ENCODE peak calls at places on chromosomes 13 and 19, in eight cellular contexts. One of them, this sample, is unnamed.

GRCh38 chr13:68551701-68552522 is 1321.8 kb upstream of the PCDH9 start:
- DNase-seq in right cardiac atrium: no peak
- DNase-seq in ovary: no peak
- DNase-seq in hepatocyte: no peak
- DNase-seq in pancreas: no peak
- DNase-seq in ascending aorta: no peak
- DNase-seq in suprapubic skin: no peak
- DNase-seq in uterus: no peak
- DNase-seq in this sample: no peak

GRCh38 chr19:6020166-6020967 is 42.4 kb upstream of the RANBP3 start:
- DNase-seq in right cardiac atrium: no peak
- DNase-seq in ovary: no peak
- DNase-seq in hepatocyte: no peak
- DNase-seq in pancreas: peak; percentile 57
- DNase-seq in ascending aorta: no peak
- DNase-seq in suprapubic skin: no peak
- DNase-seq in uterus: no peak
- DNase-seq in this sample: peak; percentile 65

GRCh38 chr19:58543826-58544590 is at the start of gene TRIM28:
- DNase-seq in right cardiac atrium: peak; percentile 100
- DNase-seq in ovary: peak; percentile 99
- DNase-seq in hepatocyte: peak; percentile 99
- DNase-seq in pancreas: peak; percentile 96
- DNase-seq in ascending aorta: peak; percentile 99
- DNase-seq in suprapubic skin: peak; percentile 99
- DNase-seq in uterus: peak; percentile 98
- DNase-seq in this sample: peak; percentile 98

GRCh38 chr13:110233181-110233641 is 73.7 kb downstream of the COL4A1 start:
- DNase-seq in right cardiac atrium: peak; percentile 70
- DNase-seq in ovary: peak; percentile 63
- DNase-seq in hepatocyte: no peak
- DNase-seq in pancreas: no peak
- DNase-seq in ascending aorta: peak; percentile 86
- DNase-seq in suprapubic skin: peak; percentile 88
- DNase-seq in uterus: peak; percentile 79
- DNase-seq in this sample: no peak

GRCh38 chr19:12639901-12640613 is 26.5 kb downstream of the MAN2B1 start:
- DNase-seq in right cardiac atrium: peak; percentile 93
- DNase-seq in ovary: peak; percentile 81
- DNase-seq in hepatocyte: peak; percentile 87
- DNase-seq in pancreas: peak; percentile 72
- DNase-seq in ascending aorta: peak; percentile 91
- DNase-seq in suprapubic skin: peak; percentile 88
- DNase-seq in uterus: peak; percentile 72
- DNase-seq in this sample: peak; percentile 94

GRCh38 chr13:51826606-51827005 is 18.4 kb downstream of the TMEM272 start:
- DNase-seq in right cardiac atrium: peak; percentile 84
- DNase-seq in ovary: no peak
- DNase-seq in hepatocyte: no peak
- DNase-seq in pancreas: no peak
- DNase-seq in ascending aorta: no peak
- DNase-seq in suprapubic skin: no peak
- DNase-seq in uterus: peak; percentile 68
- DNase-seq in this sample: no peak

GRCh38 chr13:41970022-41970421 is 9.1 kb upstream of the VWA8 start:
- DNase-seq in right cardiac atrium: no peak
- DNase-seq in ovary: no peak
- DNase-seq in hepatocyte: no peak
- DNase-seq in pancreas: no peak
- DNase-seq in ascending aorta: no peak
- DNase-seq in suprapubic skin: no peak
- DNase-seq in uterus: no peak
- DNase-seq in this sample: no peak

GRCh38 chr19:29943615-29944014 is 1.6 kb downstream of the URI1 start:
- DNase-seq in right cardiac atrium: no peak
- DNase-seq in ovary: no peak
- DNase-seq in hepatocyte: no peak
- DNase-seq in pancreas: no peak
- DNase-seq in ascending aorta: no peak
- DNase-seq in suprapubic skin: no peak
- DNase-seq in uterus: no peak
- DNase-seq in this sample: no peak

GRCh38 chr13:26558912-26559485 is 1.5 kb downstream of the WASF3 start:
- DNase-seq in right cardiac atrium: no peak
- DNase-seq in ovary: no peak
- DNase-seq in hepatocyte: peak; percentile 12
- DNase-seq in pancreas: no peak
- DNase-seq in ascending aorta: no peak
- DNase-seq in suprapubic skin: no peak
- DNase-seq in uterus: no peak
- DNase-seq in this sample: no peak

GRCh38 chr13:46146898-46147297 is 35.1 kb downstream of the LCP1 start:
- DNase-seq in right cardiac atrium: no peak
- DNase-seq in ovary: no peak
- DNase-seq in hepatocyte: peak; percentile 52
- DNase-seq in pancreas: no peak
- DNase-seq in ascending aorta: no peak
- DNase-seq in suprapubic skin: no peak
- DNase-seq in uterus: no peak
- DNase-seq in this sample: no peak

GRCh38 chr13:97272526-97272925 is 50.4 kb downstream of the MBNL2 start:
- DNase-seq in right cardiac atrium: no peak
- DNase-seq in ovary: no peak
- DNase-seq in hepatocyte: no peak
- DNase-seq in pancreas: no peak
- DNase-seq in ascending aorta: no peak
- DNase-seq in suprapubic skin: no peak
- DNase-seq in uterus: no peak
- DNase-seq in this sample: no peak
- H3K4me1 ChIP-seq in right cardiac atrium: peaks cover 14% of the 10 kb centered on the region
- H3K4me1 ChIP-seq in ovary: peaks cover 32% of the 10 kb centered on the region
- H3K4me1 ChIP-seq in hepatocyte: peaks cover 32% of the 10 kb centered on the region
- H3K4me1 ChIP-seq in pancreas: peaks cover 22% of the 10 kb centered on the region
- H3K4me1 ChIP-seq in ascending aorta: peaks cover 62% of the 10 kb centered on the region
- H3K4me1 ChIP-seq in suprapubic skin: peaks cover 72% of the 10 kb centered on the region
- H3K4me1 ChIP-seq in uterus: peaks cover 4% of the 10 kb centered on the region
- H3K4me1 ChIP-seq in this sample: peaks cover 29% of the 10 kb centered on the region

GRCh38 chr13:105552078-105552477 is 983.4 kb downstream of the EFNB2 start:
- DNase-seq in right cardiac atrium: no peak
- DNase-seq in ovary: no peak
- DNase-seq in hepatocyte: no peak
- DNase-seq in pancreas: no peak
- DNase-seq in ascending aorta: no peak
- DNase-seq in suprapubic skin: no peak
- DNase-seq in uterus: no peak
- DNase-seq in this sample: no peak
- H3K4me3 ChIP-seq in right cardiac atrium: no peak overlapping the region
- H3K4me3 ChIP-seq in ovary: no peak overlapping the region
- H3K4me3 ChIP-seq in hepatocyte: no peak overlapping the region
- H3K4me3 ChIP-seq in pancreas: no peak overlapping the region
- H3K4me3 ChIP-seq in ascending aorta: no peak overlapping the region
- H3K4me3 ChIP-seq in suprapubic skin: no peak overlapping the region
- H3K4me3 ChIP-seq in uterus: no peak overlapping the region
- H3K4me3 ChIP-seq in this sample: no peak overlapping the region

GRCh38 chr13:43046259-43046658 is 22.9 kb downstream of the DNAJC15 start:
- DNase-seq in right cardiac atrium: no peak
- DNase-seq in ovary: no peak
- DNase-seq in hepatocyte: no peak
- DNase-seq in pancreas: no peak
- DNase-seq in ascending aorta: no peak
- DNase-seq in suprapubic skin: no peak
- DNase-seq in uterus: no peak
- DNase-seq in this sample: no peak

GRCh38 chr13:43041368-43041921 is 18.1 kb downstream of the DNAJC15 start:
- DNase-seq in right cardiac atrium: no peak
- DNase-seq in ovary: no peak
- DNase-seq in hepatocyte: no peak
- DNase-seq in pancreas: no peak
- DNase-seq in ascending aorta: no peak
- DNase-seq in suprapubic skin: no peak
- DNase-seq in uterus: no peak
- DNase-seq in this sample: no peak

GRCh38 chr13:43042410-43042921 is 19.1 kb downstream of the DNAJC15 start:
- DNase-seq in right cardiac atrium: no peak
- DNase-seq in ovary: no peak
- DNase-seq in hepatocyte: no peak
- DNase-seq in pancreas: no peak
- DNase-seq in ascending aorta: no peak
- DNase-seq in suprapubic skin: no peak
- DNase-seq in uterus: no peak
- DNase-seq in this sample: no peak

DNA sequence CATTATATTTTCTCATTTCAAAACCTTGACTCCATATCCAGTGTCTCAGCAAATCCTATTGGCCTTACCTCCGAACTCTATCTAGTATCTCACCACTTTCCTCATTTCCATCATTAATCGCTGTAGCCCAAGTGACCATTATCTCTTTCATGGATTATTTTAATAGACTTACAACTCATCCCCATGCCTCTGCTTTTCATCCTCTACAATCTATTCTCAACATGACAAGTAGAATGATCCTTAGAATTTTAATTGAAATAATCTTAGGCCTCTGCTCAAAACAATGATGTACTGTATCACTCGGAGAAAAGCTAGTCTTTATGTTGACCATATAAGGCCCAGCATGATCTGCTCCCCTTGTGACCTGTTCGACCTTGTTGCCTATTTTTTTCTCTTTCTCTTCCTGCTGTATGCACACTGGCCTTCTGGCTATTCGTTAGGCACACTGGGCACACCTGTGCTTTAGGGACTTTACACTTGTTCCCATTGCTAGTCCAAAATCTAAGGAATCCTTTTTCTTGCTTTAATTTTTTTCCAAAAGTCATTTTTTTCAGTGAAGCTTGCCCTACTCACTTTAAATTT is 21.4 kb downstream of the DNAJC15 start:
- DNase-seq in right cardiac atrium: no peak
- DNase-seq in ovary: no peak
- DNase-seq in hepatocyte: no peak
- DNase-seq in pancreas: no peak
- DNase-seq in ascending aorta: no peak
- DNase-seq in suprapubic skin: no peak
- DNase-seq in uterus: no peak
- DNase-seq in this sample: no peak
- H3K27me3 ChIP-seq in right cardiac atrium: no peaks in the 10 kb centered on the region
- H3K27me3 ChIP-seq in ovary: no peaks in the 10 kb centered on the region
- H3K27me3 ChIP-seq in hepatocyte: no peaks in the 10 kb centered on the region
- H3K27me3 ChIP-seq in pancreas: no peaks in the 10 kb centered on the region
- H3K27me3 ChIP-seq in ascending aorta: no peaks in the 10 kb centered on the region
- H3K27me3 ChIP-seq in suprapubic skin: no peaks in the 10 kb centered on the region
- H3K27me3 ChIP-seq in uterus: no peaks in the 10 kb centered on the region
- H3K27me3 ChIP-seq in this sample: no peaks in the 10 kb centered on the region

DNA sequence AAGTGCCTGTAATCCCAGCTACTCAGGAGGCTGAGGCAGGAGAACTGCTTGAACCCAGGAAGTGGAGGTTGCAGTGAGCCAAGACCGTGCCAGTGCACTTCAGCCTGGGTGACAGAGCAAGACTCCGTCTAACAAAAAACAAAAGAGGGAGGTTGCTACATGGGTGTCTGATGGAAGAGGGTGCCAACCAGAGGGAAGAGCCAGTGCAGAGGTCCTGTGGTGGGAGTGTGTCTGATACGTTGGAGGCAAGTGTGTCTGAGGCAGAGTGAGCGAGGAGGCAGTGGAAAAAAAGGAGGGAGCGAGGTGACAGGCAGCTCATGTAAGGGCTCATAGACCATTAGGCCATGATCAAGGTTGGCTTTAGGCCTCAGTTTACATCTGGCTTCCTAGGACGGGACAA is 6.8 kb downstream of the PDE4A start:
- DNase-seq in right cardiac atrium: no peak
- DNase-seq in ovary: no peak
- DNase-seq in hepatocyte: no peak
- DNase-seq in pancreas: no peak
- DNase-seq in ascending aorta: no peak
- DNase-seq in suprapubic skin: no peak
- DNase-seq in uterus: no peak
- DNase-seq in this sample: no peak
- H3K4me1 ChIP-seq in right cardiac atrium: no peaks in the 10 kb centered on the region
- H3K4me1 ChIP-seq in ovary: peaks cover 7% of the 10 kb centered on the region
- H3K4me1 ChIP-seq in hepatocyte: peaks cover 10% of the 10 kb centered on the region
- H3K4me1 ChIP-seq in pancreas: no peaks in the 10 kb centered on the region
- H3K4me1 ChIP-seq in ascending aorta: peaks cover 13% of the 10 kb centered on the region
- H3K4me1 ChIP-seq in suprapubic skin: peaks cover 36% of the 10 kb centered on the region
- H3K4me1 ChIP-seq in uterus: peaks cover 3% of the 10 kb centered on the region
- H3K4me1 ChIP-seq in this sample: peaks cover 81% of the 10 kb centered on the region